ENCODE peak calls at places on chromosomes 12 and 14, in seven cellular contexts. G, I, Y, F, B, U and K are unnamed samples.

GRCh38 chr12:3445127-3445978 is 45.6 kb upstream of the PRMT8 start:
- DNase-seq in Y (no peak), F (no peak), G (no peak), B (no peak), I (no peak), U (no peak), K (no peak)

GRCh38 chr12:89225401-89225800 is 126.9 kb downstream of the DUSP6 start:
- DNase-seq in U (peak), Y (no peak), B (peak), F (peak), I (peak), G (no peak), K (no peak)

GRCh38 chr14:81066672-81067071 is 111.3 kb downstream of the TSHR start:
- DNase-seq in G (no peak), F (no peak), U (no peak), B (no peak), Y (no peak), I (no peak), K (no peak)

GRCh38 chr14:102055181-102055901 is 31.5 kb downstream of the HSP90AA1 start:
- DNase-seq in Y (no peak), I (peak), B (peak), U (peak), F (peak), G (peak), K (no peak)

GRCh38 chr14:72332871-72333270 is 400.6 kb downstream of the RGS6 start:
- DNase-seq in I (no peak), G (no peak), B (no peak), U (no peak), Y (no peak), F (no peak), K (no peak)

GRCh38 chr14:93788557-93789365 is 476 bp upstream of the PRIMA1 start:
- DNase-seq in U (no peak), G (no peak), Y (no peak), I (peak), B (no peak), F (peak), K (peak)

GRCh38 chr12:29427964-29428363 is 47.0 kb upstream of the ERGIC2 start:
- DNase-seq in I (no peak), F (peak), G (no peak), Y (no peak), B (no peak), U (no peak), K (no peak)

GRCh38 chr12:104181313-104181712 is 34.3 kb upstream of the TXNRD1 start:
- DNase-seq in Y (no peak), U (peak), I (no peak), F (peak), B (peak), G (no peak), K (no peak)

GRCh38 chr14:22542360-22542759 is 46.7 kb downstream of the DAD1 start:
- DNase-seq in Y (no peak), G (no peak), B (no peak), I (no peak), F (no peak), U (no peak), K (no peak)

GRCh38 chr12:57750561-57751431 is 1.3 kb downstream of the CDK4 start:
- DNase-seq in U (peak), I (no peak), G (no peak), B (no peak), F (no peak), Y (no peak), K (no peak)

GRCh38 chr14:104746951-104747481 is 5.9 kb upstream of the SIVA1 start:
- DNase-seq in Y (no peak), F (no peak), U (peak), I (no peak), G (no peak), B (no peak), K (no peak)

GRCh38 chr14:56057071-56057865 is 60.9 kb upstream of the PELI2 start:
- DNase-seq in G (no peak), F (no peak), I (no peak), U (no peak), B (no peak), Y (no peak), K (no peak)

GRCh38 chr14:61565836-61566536 is 129.3 kb upstream of the HIF1A start:
- DNase-seq in I (no peak), Y (no peak), G (peak), F (peak), U (peak), B (peak), K (no peak)

GRCh38 chr12:59219148-59219547 is 298.8 kb upstream of the LRIG3 start:
- DNase-seq in F (no peak), G (no peak), B (no peak), I (no peak), Y (no peak), U (no peak), K (no peak)

GRCh38 chr12:92469837-92470236 is 233.0 kb upstream of the PLEKHG7 start:
- DNase-seq in U (peak), B (peak), I (no peak), G (no peak), Y (no peak), F (peak), K (no peak)

GRCh38 chr14:24062216-24062980 is 9.0 kb upstream of the CPNE6 start:
- DNase-seq in U (no peak), B (no peak), I (no peak), Y (no peak), G (no peak), F (no peak), K (no peak)

GRCh38 chr12:112978163-112979081 is at the start of gene OAS2:
- DNase-seq in B (peak), F (peak), I (no peak), Y (no peak), G (peak), U (peak), K (no peak)

GRCh38 chr12:32671930-32672785 is 6.9 kb upstream of the DNM1L start:
- DNase-seq in F (peak), B (peak), I (peak), Y (no peak), G (peak), U (peak), K (peak)

GRCh38 chr12:106118-106561 is 39.6 kb downstream of the IQSEC3 start:
- DNase-seq in I (peak), B (no peak), Y (no peak), F (no peak), G (no peak), U (no peak), K (no peak)

GRCh38 chr14:72810201-72810600 is 83.7 kb downstream of the DPF3 start:
- DNase-seq in I (no peak), G (no peak), B (no peak), Y (no peak), F (no peak), U (no peak), K (no peak)

GRCh38 chr12:61348871-61349270 is 911.3 kb upstream of the USP15 start:
- DNase-seq in B (no peak), G (no peak), F (no peak), U (no peak), Y (no peak), I (no peak), K (no peak)

GRCh38 chr12:6927999-6928702 is 392 bp downstream of the ATN1 start:
- DNase-seq in G (no peak), B (no peak), U (no peak), Y (no peak), I (no peak), F (no peak), K (no peak)

GRCh38 chr12:109307051-109307450 is 2.0 kb downstream of the FOXN4 start:
- DNase-seq in Y (no peak), B (no peak), U (no peak), F (no peak), G (no peak), I (no peak), K (no peak)

GRCh38 chr12:109308534-109309440 is at the start of gene FOXN4:
- DNase-seq in G (no peak), F (no peak), B (no peak), Y (no peak), I (peak), U (no peak), K (peak)

GRCh38 chr12:109309441-109310246 is 560 bp upstream of the FOXN4 start:
- DNase-seq in B (no peak), I (no peak), F (peak), G (no peak), Y (no peak), U (no peak), K (peak)

GRCh38 chr12:109305547-109305946 is 3.5 kb downstream of the FOXN4 start:
- DNase-seq in B (no peak), G (no peak), Y (no peak), F (no peak), U (no peak), I (no peak), K (no peak)

GRCh38 chr12:109310247-109311125 is 1.4 kb upstream of the FOXN4 start:
- DNase-seq in Y (no peak), B (no peak), I (no peak), U (no peak), F (no peak), G (no peak), K (peak)
- TF ChIP-seq CTCF in Y (no peak), B (no peak), I (no peak), U (no peak), F (no peak), G (no peak), K (no peak)

DNA sequence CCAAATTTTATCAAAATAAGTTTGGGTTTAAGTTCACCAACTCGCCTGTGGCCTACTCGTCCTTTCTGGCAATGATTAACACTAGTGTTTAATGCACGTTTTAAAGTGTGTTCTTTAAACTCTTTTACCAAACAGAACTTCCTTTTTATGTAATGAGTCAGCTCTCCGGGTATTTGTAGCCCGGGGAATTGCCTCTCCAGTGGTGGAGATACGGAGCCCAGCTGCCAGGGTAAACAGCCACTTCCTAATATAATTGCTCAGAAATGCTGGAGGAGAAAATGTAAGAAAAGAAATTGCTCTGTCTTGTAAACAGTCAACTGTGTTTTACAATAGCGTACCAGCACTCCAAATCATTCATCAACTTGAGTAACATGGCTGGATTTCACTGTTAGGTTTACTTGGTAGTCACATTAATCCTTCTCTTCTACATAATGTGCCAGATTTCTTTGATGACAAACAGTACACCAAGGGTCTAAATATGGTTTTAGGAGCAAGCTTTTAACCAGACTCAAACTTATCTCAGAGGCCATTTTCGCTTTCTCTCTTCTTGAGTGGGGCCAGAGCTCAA is 101.1 kb upstream of the SLC38A2 start:
- DNase-seq in Y (peak), U (peak), I (no peak), F (peak), B (peak), G (peak), K (no peak)
- TF ChIP-seq CTCF in Y (no peak), U (no peak), I (no peak), F (no peak), B (no peak), G (no peak), K (no peak)

GRCh38 chr12:64875186-64875585 is 50.7 kb downstream of the TBC1D30 start:
- DNase-seq in F (no peak), I (no peak), G (no peak), B (no peak), U (no peak), Y (no peak), K (no peak)
- TF ChIP-seq CTCF in F (no peak), I (no peak), G (no peak), B (no peak), U (no peak), Y (no peak), K (no peak)

GRCh38 chr14:96307434-96307833 is 51.4 kb downstream of the BDKRB1 start:
- DNase-seq in U (no peak), Y (no peak), B (no peak), G (no peak), I (no peak), F (no peak), K (no peak)
- TF ChIP-seq CTCF in U (no peak), Y (no peak), B (peak), G (no peak), I (peak), F (no peak), K (no peak)

DNA sequence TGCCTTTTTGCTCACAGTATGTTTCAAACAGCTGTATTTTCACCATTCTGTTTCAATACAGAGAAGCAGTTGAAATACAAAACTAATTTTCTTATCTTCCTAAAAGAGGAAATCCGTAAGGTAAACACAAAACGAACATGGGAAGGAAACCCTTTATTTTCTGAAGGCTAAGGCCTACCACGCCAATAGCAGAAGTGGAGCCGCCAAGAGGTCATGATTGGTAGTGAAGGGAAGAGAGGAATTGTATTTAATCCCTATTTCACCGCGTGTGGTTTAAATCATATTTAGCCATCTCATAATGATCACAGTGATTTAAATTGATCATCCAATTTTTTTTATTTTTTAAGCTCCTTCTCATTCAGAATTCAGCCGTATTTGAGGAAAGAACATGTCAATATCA is 398.2 kb downstream of the PRKD1 start:
- DNase-seq in B (peak), U (peak), F (peak), Y (no peak), I (no peak), G (no peak), K (peak)
- TF ChIP-seq CTCF in B (peak), U (peak), F (peak), Y (no peak), I (peak), G (peak), K (peak)

GRCh38 chr14:87745507-87746118 is 247.4 kb downstream of the GALC start:
- DNase-seq in B (peak), Y (no peak), U (peak), G (no peak), I (peak), F (peak), K (peak)
- TF ChIP-seq CTCF in B (peak), Y (no peak), U (peak), G (peak), I (peak), F (peak), K (peak)

DNA sequence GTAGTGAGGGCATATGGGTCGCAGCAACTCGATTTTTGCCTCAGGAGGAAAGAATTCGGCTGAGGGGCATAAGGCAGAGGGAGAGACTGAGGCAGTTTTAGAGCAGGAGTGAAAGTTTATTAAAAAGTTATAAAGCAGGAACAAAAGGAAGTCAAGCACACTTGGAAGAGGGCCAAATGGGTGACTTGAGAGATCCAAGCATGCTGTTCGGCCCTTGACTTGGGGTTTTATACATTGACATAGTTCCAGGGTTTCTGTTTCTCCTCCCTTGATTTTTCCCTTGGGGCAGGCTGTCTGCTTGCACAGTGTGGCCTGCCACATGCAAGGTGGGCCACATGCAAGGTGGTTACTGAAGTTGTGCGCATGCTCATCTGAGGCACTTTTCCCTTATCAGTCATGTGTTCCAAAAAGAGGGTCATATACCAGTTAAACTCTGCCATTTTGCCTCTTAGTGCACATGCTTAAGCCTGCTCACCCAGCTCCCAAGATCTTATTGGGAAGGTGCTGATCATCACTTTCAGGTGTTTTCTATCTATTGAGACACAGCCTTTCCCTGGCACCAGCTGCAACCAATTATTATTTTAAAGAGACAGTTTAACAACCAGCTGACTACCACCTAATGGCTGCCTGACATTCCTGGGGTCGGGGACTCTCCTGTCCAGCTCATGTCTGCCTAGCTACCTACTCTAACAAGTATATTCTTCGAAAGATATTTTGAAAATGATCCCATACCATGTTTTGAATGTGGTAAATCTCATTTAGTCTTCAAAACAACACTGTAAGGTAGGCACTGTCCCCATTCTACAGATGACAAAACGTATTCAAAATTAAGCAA is 19.9 kb downstream of the PTGER2 start:
- DNase-seq in G (no peak), Y (no peak), I (no peak), F (no peak), B (no peak), U (peak), K (no peak)
- TF ChIP-seq CTCF in G (no peak), Y (no peak), I (no peak), F (no peak), B (no peak), U (no peak), K (no peak)

GRCh38 chr12:132189378-132190011 is 45.2 kb downstream of the NOC4L start:
- DNase-seq in G (peak), F (peak), I (peak), B (peak), U (peak), Y (peak), K (peak)
- TF ChIP-seq CTCF in G (no peak), F (no peak), I (no peak), B (no peak), U (no peak), Y (peak), K (no peak)

DNA sequence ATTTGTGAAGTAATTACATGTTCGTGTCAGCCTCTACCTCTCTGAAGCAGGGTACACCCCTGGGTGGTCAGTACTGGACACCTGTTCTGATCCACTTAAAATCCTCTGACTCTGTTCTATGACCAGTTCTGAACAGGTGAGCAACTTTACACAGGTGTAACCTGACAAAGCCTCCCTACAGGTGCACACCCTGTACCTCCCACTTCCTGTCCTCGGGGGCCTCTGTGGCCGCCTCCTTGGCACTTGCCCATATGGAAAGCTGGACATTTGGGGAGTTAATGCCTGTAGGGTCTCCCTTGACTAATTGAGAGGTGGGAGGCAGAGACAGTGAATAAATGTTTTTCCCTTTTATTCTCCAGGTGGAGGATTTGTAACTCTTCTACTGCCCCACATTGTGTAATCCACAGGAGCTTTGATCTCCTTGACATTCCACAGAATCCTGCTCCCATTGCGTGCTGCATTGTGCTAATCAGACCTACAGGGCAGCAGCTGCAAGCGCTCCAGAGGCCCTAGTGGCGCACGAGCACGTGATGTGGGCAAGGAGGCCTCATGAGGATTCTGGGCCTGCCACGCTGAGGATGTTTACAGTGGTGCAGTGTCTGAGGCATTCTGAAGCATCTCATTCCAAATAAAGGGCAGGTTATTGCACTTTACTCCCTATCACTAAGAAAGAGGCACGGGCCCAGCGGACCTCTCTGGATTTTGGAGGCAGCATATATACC is 45.8 kb upstream of the BATF start:
- DNase-seq in B (no peak), F (no peak), I (peak), U (peak), G (no peak), Y (no peak), K (no peak)
- TF ChIP-seq CTCF in B (no peak), F (no peak), I (no peak), U (no peak), G (no peak), Y (no peak), K (no peak)

DNA sequence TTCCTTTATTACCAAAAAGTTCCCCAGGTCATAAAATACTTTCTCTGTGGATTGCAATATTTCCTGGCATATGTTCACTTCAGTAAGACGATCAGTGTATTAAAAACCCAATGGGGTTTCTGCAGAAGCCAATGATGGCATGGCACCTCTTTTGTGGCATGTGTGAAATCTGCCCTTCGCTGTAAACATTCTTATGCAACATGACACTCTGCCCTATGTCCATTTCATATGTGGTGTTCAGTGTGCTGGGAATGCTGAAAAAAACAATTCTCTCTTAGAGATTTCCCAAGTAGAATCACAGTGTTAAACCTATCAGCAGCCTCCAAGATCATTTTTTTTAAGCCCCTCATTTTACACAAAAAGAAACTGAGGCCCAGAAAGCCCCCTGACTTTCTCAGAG is 2.3 kb upstream of the MYBPC1 start:
- DNase-seq in Y (no peak), G (no peak), B (no peak), U (no peak), I (no peak), F (no peak), K (no peak)
- TF ChIP-seq CTCF in Y (no peak), G (no peak), B (no peak), U (no peak), I (no peak), F (no peak), K (no peak)